ENCODE peak calls at places on chromosomes 6 and 20, in four cellular contexts. R is activated CD8-positive, alpha-beta memory T cell treated with anti-CD3 and anti-CD28 coated beads, Interleukin-2, amount 10 ng/mL, durations not matched to agents 7 days and 5 days; G is stimulated activated CD8-positive, alpha-beta memory T cell treated with anti-CD3 and anti-CD28 coated beads, Interleukin-15, amount 100 ng/mL, for 1 hour; C is naive B cell. X is an unnamed sample.

GRCh38 chr6:133062702-133063319 is 178.3 kb upstream of the EYA4 start:
- DNase-seq in R (no peak), G (no peak), C (no peak), X (no peak)

GRCh38 chr6:158071121-158072082 is 89.7 kb downstream of the SYNJ2 start:
- DNase-seq in R (no peak), G (no peak), C (no peak), X (no peak)

GRCh38 chr6:108944058-108944457 is 95.8 kb downstream of the ARMC2 start:
- DNase-seq in R (no peak), G (no peak), C (no peak), X (peak; percentile 31)

GRCh38 chr6:140105857-140106256 is 731.4 kb upstream of the CITED2 start:
- DNase-seq in R (no peak), G (no peak), C (no peak), X (no peak)

GRCh38 chr6:134741193-134741521 is 208.7 kb downstream of the ALDH8A1 start:
- DNase-seq in R (no peak), G (no peak), C (no peak), X (peak; percentile 9)

GRCh38 chr6:7646394-7646793 is 56.4 kb downstream of the SNRNP48 start:
- DNase-seq in R (no peak), G (no peak), C (no peak), X (no peak)

GRCh38 chr20:9185511-9185910 is 116.6 kb downstream of the PLCB4 start:
- DNase-seq in R (no peak), G (no peak), C (no peak), X (no peak)

GRCh38 chr6:142339969-142340368 is 38.2 kb downstream of the ADGRG6 start:
- DNase-seq in R (no peak), G (no peak), C (no peak), X (no peak)

GRCh38 chr6:105346052-105346451 is 56.8 kb downstream of the PREP start:
- DNase-seq in R (no peak), G (no peak), C (no peak), X (no peak)

GRCh38 chr6:28866342-28867077 is 57.3 kb downstream of the TRIM27 start:
- DNase-seq in R (peak; percentile 83), G (peak; percentile 43), C (peak; percentile 74), X (peak; percentile 73)

GRCh38 chr20:1782181-1782580 is 113.0 kb upstream of the SIRPA start:
- DNase-seq in R (no peak), G (no peak), C (no peak), X (no peak)

GRCh38 chr20:11705512-11705911 is 212.2 kb upstream of the BTBD3 start:
- DNase-seq in R (no peak), G (no peak), C (no peak), X (no peak)

GRCh38 chr6:137705166-137706064 is 161.6 kb upstream of the TNFAIP3 start:
- DNase-seq in R (peak; percentile 86), G (peak; percentile 61), C (peak; percentile 53), X (peak; percentile 60)

GRCh38 chr20:61908057-61909026 is 157.3 kb downstream of the TAF4 start:
- DNase-seq in R (no peak), G (no peak), C (no peak), X (no peak)

GRCh38 chr6:35218021-35218420 is 4.3 kb downstream of the SCUBE3 start:
- DNase-seq in R (no peak), G (no peak), C (no peak), X (no peak)